ENCODE peak calls at places on chromosomes 2 and 18, in seven cellular contexts. R is NCI-H2171 treated with DMSO at 0.1 percent for 48 hours; X is ELR; W is C1 segment of cervical spinal cord; Q is iPS DF 6.9; L is body of pancreas; Z is CD8-positive, alpha-beta T cell. S is an unnamed sample.

GRCh38 chr2:75540994-75541393 is 19.7 kb downstream of the EVA1A start:
- DNase-seq in R (no peak), X (no peak), W (no peak), Q (no peak), L (no peak), Z (no peak), S (no peak)

GRCh38 chr2:54724560-54725342 is 1.3 kb downstream of the EML6 start:
- DNase-seq in R (peak), X (peak), W (peak), Q (no peak), L (peak), Z (peak), S (no peak)

GRCh38 chr2:65501074-65501473 is 68.7 kb upstream of the SPRED2 start:
- DNase-seq in R (no peak), X (no peak), W (no peak), Q (no peak), L (no peak), Z (no peak), S (no peak)

GRCh38 chr2:104448661-104449410 is 405.1 kb upstream of the POU3F3 start:
- DNase-seq in R (no peak), X (no peak), W (no peak), Q (no peak), L (no peak), Z (no peak), S (no peak)

GRCh38 chr2:164792316-164793127 is 49.1 kb downstream of the COBLL1 start:
- DNase-seq in R (no peak), X (no peak), W (no peak), Q (no peak), L (no peak), Z (no peak), S (no peak)

GRCh38 chr2:157058161-157058560 is 199.3 kb upstream of the GALNT5 start:
- DNase-seq in R (no peak), X (no peak), W (no peak), Q (no peak), L (no peak), Z (no peak), S (no peak)

GRCh38 chr2:7384773-7385349 is 467.6 kb downstream of the RNF144A start:
- DNase-seq in R (no peak), X (no peak), W (no peak), Q (no peak), L (no peak), Z (no peak), S (no peak)

GRCh38 chr18:12067671-12068070 is 26.0 kb upstream of the ANKRD62 start:
- DNase-seq in R (no peak), X (no peak), W (no peak), Q (no peak), L (no peak), Z (no peak), S (no peak)

GRCh38 chr18:13376298-13376840 is 157.8 kb downstream of the LDLRAD4 start:
- DNase-seq in R (no peak), X (no peak), W (no peak), Q (no peak), L (no peak), Z (peak), S (no peak)

GRCh38 chr2:215358312-215358845 is 46.5 kb downstream of the ATIC start:
- DNase-seq in R (no peak), X (no peak), W (no peak), Q (no peak), L (no peak), Z (no peak), S (no peak)

GRCh38 chr2:203565076-203565475 is 30.0 kb upstream of the RAPH1 start:
- DNase-seq in R (no peak), X (no peak), W (no peak), Q (no peak), L (no peak), Z (no peak), S (no peak)

GRCh38 chr18:58026395-58026794 is 17.6 kb upstream of the NEDD4L start:
- DNase-seq in R (no peak), X (peak), W (no peak), Q (no peak), L (no peak), Z (no peak), S (no peak)

GRCh38 chr2:47070920-47071824 is 83.9 kb downstream of the STPG4 start:
- DNase-seq in R (no peak), X (peak), W (peak), Q (no peak), L (peak), Z (peak), S (no peak)

GRCh38 chr2:240520143-240520973 is 37.4 kb downstream of the ANKMY1 start:
- DNase-seq in R (no peak), X (no peak), W (no peak), Q (no peak), L (no peak), Z (peak), S (no peak)

GRCh38 chr2:101150306-101151140 is 659 bp downstream of the TBC1D8 start:
- DNase-seq in R (peak), X (peak), W (no peak), Q (no peak), L (peak), Z (peak), S (peak)

GRCh38 chr18:9876867-9877654 is 8.7 kb upstream of the TXNDC2 start:
- DNase-seq in R (no peak), X (peak), W (no peak), Q (no peak), L (peak), Z (no peak), S (no peak)

GRCh38 chr2:230902180-230902899 is 22.7 kb downstream of the GPR55 start:
- DNase-seq in R (peak), X (peak), W (no peak), Q (peak), L (peak), Z (peak), S (peak)

GRCh38 chr2:221125691-221126090 is 446.4 kb downstream of the EPHA4 start:
- DNase-seq in R (peak), X (no peak), W (no peak), Q (no peak), L (no peak), Z (no peak), S (no peak)

GRCh38 chr18:3321133-3321812 is 59.3 kb downstream of the MYL12B start:
- DNase-seq in R (peak), X (peak), W (no peak), Q (no peak), L (no peak), Z (no peak), S (peak)

GRCh38 chr2:232372231-232373208 is 6.0 kb upstream of the ALPP start:
- DNase-seq in R (no peak), X (peak), W (no peak), Q (no peak), L (no peak), Z (no peak), S (no peak)

S was measured in NCI-H1105.